ENCODE peak calls at places on chromosome 13, in six cellular contexts. X is endodermal cell, N is OCI-LY7, K is aorta, Z is uterus, M is HAP-1. W is an unnamed sample. For H3K4me1, the result is how much of the 10 kb centered on the place peaks cover.

GRCh38 chr13:80204642-80205041 is 136.3 kb downstream of the SPRY2 start:
- DNase-seq in X (no peak), N (no peak), K (no peak), Z (no peak), M (no peak), W (no peak)

GRCh38 chr13:31968473-31968872 is 63.1 kb upstream of the FRY start:
- DNase-seq in X (no peak), N (no peak), K (peak), Z (no peak), M (no peak), W (no peak)

GRCh38 chr13:101098873-101099272 is 317.4 kb downstream of the NALCN start:
- DNase-seq in X (no peak), N (no peak), K (no peak), Z (no peak), M (no peak), W (no peak)

GRCh38 chr13:45534604-45535003 is 69.9 kb downstream of the COG3 start:
- DNase-seq in X (no peak), N (no peak), K (no peak), Z (no peak), M (no peak), W (no peak)

GRCh38 chr13:81929988-81930387 is 1589.1 kb upstream of the SPRY2 start:
- DNase-seq in X (peak), N (no peak), K (no peak), Z (no peak), M (peak), W (no peak)

GRCh38 chr13:53885997-53886396 is 857.4 kb downstream of the OLFM4 start:
- DNase-seq in X (no peak), N (no peak), K (no peak), Z (no peak), M (no peak), W (no peak)

GRCh38 chr13:39317284-39317683 is 279.0 kb downstream of the NHLRC3 start:
- DNase-seq in X (no peak), N (no peak), K (peak), Z (peak), M (no peak), W (no peak)

GRCh38 chr13:81726037-81726726 is 1385.3 kb upstream of the SPRY2 start:
- DNase-seq in X (no peak), N (no peak), K (no peak), Z (no peak), M (no peak), W (no peak)

GRCh38 chr13:78601886-78602560 is 1.3 kb downstream of the POU4F1 start:
- DNase-seq in X (no peak), N (no peak), K (no peak), Z (no peak), M (no peak), W (peak)

GRCh38 chr13:106291006-106291405 is 244.5 kb downstream of the EFNB2 start:
- DNase-seq in X (no peak), N (no peak), K (no peak), Z (no peak), M (no peak), W (no peak)

GRCh38 chr13:30125422-30126073 is 181.8 kb downstream of the KATNAL1 start:
- DNase-seq in X (no peak), N (no peak), K (no peak), Z (peak), M (no peak), W (no peak)

GRCh38 chr13:106140476-106140875 is 395.0 kb downstream of the EFNB2 start:
- DNase-seq in X (no peak), N (no peak), K (no peak), Z (no peak), M (no peak), W (no peak)

GRCh38 chr13:23349127-23349897 is 84.2 kb downstream of the SACS start:
- DNase-seq in X (no peak), N (no peak), K (no peak), Z (no peak), M (no peak), W (no peak)

GRCh38 chr13:74571811-74572210 is 437.6 kb upstream of the KLF12 start:
- DNase-seq in X (no peak), N (no peak), K (no peak), Z (no peak), M (no peak), W (no peak)

GRCh38 chr13:97319088-97319487 is 97.0 kb downstream of the MBNL2 start:
- DNase-seq in X (no peak), N (no peak), K (no peak), Z (no peak), M (no peak), W (no peak)

GRCh38 chr13:97434417-97435296 is 688 bp downstream of the RAP2A start:
- DNase-seq in X (peak), N (peak), K (peak), Z (peak), M (no peak), W (no peak)

GRCh38 chr13:36445278-36445677 is 13.0 kb downstream of the CCNA1 start:
- DNase-seq in X (no peak), N (no peak), K (no peak), Z (no peak), M (no peak), W (no peak)

GRCh38 chr13:44853641-44854040 is 135.6 kb downstream of the NUFIP1 start:
- DNase-seq in X (no peak), N (no peak), K (no peak), Z (no peak), M (no peak), W (no peak)

GRCh38 chr13:112874751-112875300 is 94.2 kb upstream of the MCF2L start:
- DNase-seq in X (peak), N (no peak), K (no peak), Z (no peak), M (no peak), W (peak)

GRCh38 chr13:19861762-19862161 is 1.7 kb downstream of the ZMYM5 start:
- DNase-seq in X (no peak), N (no peak), K (no peak), Z (no peak), M (no peak), W (no peak)

GRCh38 chr13:23867027-23867491 is 22.1 kb downstream of the MIPEP start:
- DNase-seq in X (peak), N (no peak), K (no peak), Z (no peak), M (no peak), W (no peak)

GRCh38 chr13:42216422-42216735 is 55.6 kb upstream of the AKAP11 start:
- DNase-seq in X (no peak), N (no peak), K (no peak), Z (no peak), M (no peak), W (no peak)

GRCh38 chr13:29767006-29767405 is 83.4 kb downstream of the UBL3 start:
- DNase-seq in X (no peak), N (no peak), K (no peak), Z (no peak), M (peak), W (no peak)

GRCh38 chr13:33721719-33722118 is 96.2 kb upstream of the RFC3 start:
- DNase-seq in X (no peak), N (no peak), K (no peak), Z (no peak), M (no peak), W (no peak)

GRCh38 chr13:50230365-50230978 is 215.2 kb downstream of the KCNRG start:
- DNase-seq in X (no peak), N (no peak), K (no peak), Z (no peak), M (no peak), W (no peak)

GRCh38 chr13:36950330-36950729 is 30.3 kb upstream of the SMAD9 start:
- DNase-seq in X (no peak), N (no peak), K (no peak), Z (no peak), M (no peak), W (no peak)

GRCh38 chr13:95784161-95784880 is 107.4 kb downstream of the DNAJC3 start:
- DNase-seq in X (no peak), N (no peak), K (no peak), Z (no peak), M (no peak), W (no peak)

DNA sequence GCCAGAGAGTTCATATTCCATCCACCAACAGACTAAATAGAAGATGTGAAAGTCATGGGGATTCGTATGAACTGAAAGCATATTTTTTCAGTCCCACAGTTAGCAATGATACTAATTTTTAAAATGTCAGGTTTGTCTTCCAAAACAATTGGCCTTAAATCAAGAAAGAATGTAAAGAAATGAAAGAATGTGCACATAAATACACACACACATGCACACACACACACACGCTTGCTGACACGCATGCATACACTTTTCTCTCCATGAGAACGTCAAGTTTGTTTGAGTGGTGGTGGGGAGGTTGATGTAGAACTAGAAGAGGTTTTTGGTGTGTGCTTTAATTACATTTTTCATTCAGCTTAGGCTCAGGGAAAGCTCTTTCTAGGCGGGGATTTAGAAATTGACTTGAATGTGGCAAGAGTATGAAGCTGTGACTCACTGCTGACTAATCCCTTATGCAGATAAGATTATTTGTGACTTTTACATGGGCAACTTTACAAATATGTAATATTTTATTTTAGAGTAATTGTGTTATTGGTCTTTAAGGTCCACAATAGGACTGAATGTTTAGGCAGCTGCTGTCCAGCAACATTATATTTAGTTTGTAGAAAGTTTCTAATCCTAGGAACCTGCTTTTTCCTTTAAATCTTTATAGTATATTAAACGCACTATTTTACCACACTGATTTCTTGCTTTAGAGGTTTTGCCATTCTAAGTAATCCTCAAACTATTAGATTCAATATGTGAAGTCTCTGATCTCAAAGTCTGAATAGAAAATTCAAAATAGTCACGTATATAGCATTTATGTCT is 18.8 kb downstream of the FLT1 start:
- DNase-seq in X (no peak), N (no peak), K (no peak), Z (no peak), M (peak), W (no peak)
- H3K4me1 ChIP-seq in X (under half), N (under half), K (under half), Z (under half), M (under half), W (under half)

GRCh38 chr13:99865420-99865930 is 106.1 kb downstream of the ZIC5 start:
- DNase-seq in X (peak), N (no peak), K (no peak), Z (no peak), M (no peak), W (no peak)
- H3K4me1 ChIP-seq in X (under half), N (under half), K (under half), Z (under half), M (under half), W (under half)

GRCh38 chr13:26954981-26955380 is 194.4 kb upstream of the GPR12 start:
- DNase-seq in X (no peak), N (no peak), K (no peak), Z (no peak), M (no peak), W (no peak)
- H3K4me1 ChIP-seq in X (under half), N (under half), K (under half), Z (under half), M (under half), W (under half)

GRCh38 chr13:104357672-104358314 is 1291.6 kb upstream of the SLC10A2 start:
- DNase-seq in X (no peak), N (no peak), K (no peak), Z (no peak), M (no peak), W (no peak)
- H3K4me1 ChIP-seq in X (under half), N (under half), K (under half), Z (under half), M (under half), W (under half)

GRCh38 chr13:114107686-114108081 is 24.7 kb downstream of the RASA3 start:
- DNase-seq in X (peak), N (no peak), K (peak), Z (peak), M (no peak), W (peak)

GRCh38 chr13:114106991-114107685 is 25.3 kb downstream of the RASA3 start:
- DNase-seq in X (peak), N (no peak), K (peak), Z (peak), M (no peak), W (peak)

GRCh38 chr13:114108894-114109293 is 23.5 kb downstream of the RASA3 start:
- DNase-seq in X (peak), N (no peak), K (peak), Z (peak), M (no peak), W (peak)

GRCh38 chr13:114109646-114110045 is 22.8 kb downstream of the RASA3 start:
- DNase-seq in X (peak), N (no peak), K (peak), Z (peak), M (no peak), W (peak)

GRCh38 chr13:114108141-114108761 is 24.2 kb downstream of the RASA3 start:
- DNase-seq in X (peak), N (no peak), K (peak), Z (peak), M (no peak), W (peak)
- H3K4me1 ChIP-seq in X (under half), N (under half), K (under half), Z (under half), M (under half), W (under half)

GRCh38 chr13:51823861-51824260 is 19.9 kb upstream of the DHRS12 start:
- DNase-seq in X (no peak), N (no peak), K (no peak), Z (no peak), M (no peak), W (no peak)
- H3K4me1 ChIP-seq in X (under half), N (half or more), K (under half), Z (under half), M (under half), W (under half)